ENCODE peak calls at places on chromosomes 2 and 18, in four cellular contexts. M is stimulated activated CD4-positive, alpha-beta T cell treated with anti-CD3 and anti-CD28 coated beads, Interleukin-1b, Interleukin-23, amount 100 ng/mL, for 4 hours; O is activated CD4-positive, alpha-beta T cell treated with anti-CD3 and anti-CD28 coated beads for 48 hours; H is Calu3. L is an unnamed sample.
A peak's percentile ranks its signal among the peaks of the same experiment; 100 is the strongest.

GRCh38 chr2:138476186-138476585 is 25.4 kb upstream of the SPOPL start:
- DNase-seq in M (no peak), O (no peak), H (no peak), L (no peak)

GRCh38 chr2:47264183-47264582 is 109.1 kb upstream of the STPG4 start:
- DNase-seq in M (no peak), O (no peak), H (no peak), L (no peak)

GRCh38 chr2:27781496-27781895 is 10.0 kb downstream of the MRPL33 start:
- DNase-seq in M (no peak), O (no peak), H (no peak), L (no peak)

GRCh38 chr18:33593261-33593660 is 15.2 kb downstream of the ASXL3 start:
- DNase-seq in M (no peak), O (no peak), H (no peak), L (no peak)

GRCh38 chr2:222706616-222707015 is 35.2 kb downstream of the MOGAT1 start:
- DNase-seq in M (no peak), O (no peak), H (no peak), L (no peak)

GRCh38 chr2:144946263-144946662 is 426.3 kb upstream of the ZEB2 start:
- DNase-seq in M (no peak), O (no peak), H (no peak), L (no peak)

GRCh38 chr2:129860088-129860487 is 119.4 kb upstream of the RAB6C start:
- DNase-seq in M (no peak), O (no peak), H (no peak), L (no peak)

GRCh38 chr2:72770879-72771461 is 54.9 kb downstream of the EXOC6B start:
- DNase-seq in M (no peak), O (peak; percentile 63), H (peak; percentile 71), L (peak; percentile 38)

GRCh38 chr18:61669320-61669719 is 223.5 kb downstream of the RNF152 start:
- DNase-seq in M (no peak), O (no peak), H (no peak), L (no peak)

GRCh38 chr2:9336534-9337354 is 86.6 kb downstream of the ITGB1BP1 start:
- DNase-seq in M (no peak), O (peak; percentile 18), H (peak; percentile 75), L (no peak)

GRCh38 chr2:128435576-128436497 is 117.2 kb upstream of the HS6ST1 start:
- DNase-seq in M (no peak), O (no peak), H (no peak), L (no peak)

GRCh38 chr2:18829331-18829902 is 240.0 kb upstream of the NT5C1B start:
- DNase-seq in M (no peak), O (no peak), H (peak; percentile 17), L (no peak)

GRCh38 chr18:12245793-12246135 is 8.4 kb upstream of the CIDEA start:
- DNase-seq in M (no peak), O (no peak), H (no peak), L (no peak)

GRCh38 chr2:148967484-148967883 is 71.0 kb upstream of the LYPD6B start:
- DNase-seq in M (no peak), O (no peak), H (no peak), L (no peak)

GRCh38 chr2:25983735-25984134 is 1.4 kb upstream of the KIF3C start:
- DNase-seq in M (no peak), O (no peak), H (no peak), L (no peak)

GRCh38 chr2:10984418-10985130 is 72.8 kb downstream of the KCNF1 start:
- DNase-seq in M (no peak), O (no peak), H (no peak), L (no peak)

GRCh38 chr18:55404811-55405654 is 183.0 kb downstream of the TCF4 start:
- DNase-seq in M (no peak), O (no peak), H (no peak), L (no peak)

GRCh38 chr2:47346-48218 is 1.3 kb upstream of the FAM110C start:
- DNase-seq in M (no peak), O (no peak), H (peak; percentile 38), L (no peak)

GRCh38 chr2:187640926-187641510 is 86.8 kb upstream of the TFPI start:
- DNase-seq in M (no peak), O (no peak), H (no peak), L (no peak)

GRCh38 chr2:126785236-126785635 is 113.5 kb upstream of the TEX51 start:
- DNase-seq in M (no peak), O (no peak), H (no peak), L (no peak)

GRCh38 chr2:29398384-29399237 is 283.4 kb downstream of the CLIP4 start:
- DNase-seq in M (no peak), O (no peak), H (no peak), L (no peak)

GRCh38 chr2:105100064-105100840 is 62.4 kb downstream of the MRPS9 start:
- DNase-seq in M (no peak), O (no peak), H (no peak), L (no peak)

GRCh38 chr18:3329471-3329870 is 67.5 kb downstream of the MYL12B start:
- DNase-seq in M (no peak), O (no peak), H (no peak), L (no peak)

GRCh38 chr18:24138884-24139616 is at the start of gene CABYR:
- DNase-seq in M (peak; percentile 62), O (peak; percentile 84), H (peak; percentile 89), L (peak; percentile 82)

GRCh38 chr2:232545511-232546375 is 4.6 kb downstream of the TIGD1 start:
- DNase-seq in M (no peak), O (no peak), H (no peak), L (no peak)

GRCh38 chr2:43075054-43075593 is 151.3 kb downstream of the ZFP36L2 start:
- DNase-seq in M (no peak), O (no peak), H (peak; percentile 72), L (no peak)

GRCh38 chr18:11407900-11408299 is 201.5 kb upstream of the SLC35G4 start:
- DNase-seq in M (no peak), O (no peak), H (no peak), L (no peak)

GRCh38 chr2:187453078-187453641 is 5.1 kb upstream of the CALCRL start:
- DNase-seq in M (no peak), O (no peak), H (no peak), L (no peak)

GRCh38 chr2:16246911-16247310 is 306.6 kb downstream of the MYCN start:
- DNase-seq in M (no peak), O (no peak), H (no peak), L (no peak)

GRCh38 chr2:240916571-240917008 is 10.5 kb downstream of the CROCC2 start:
- DNase-seq in M (no peak), O (no peak), H (peak; percentile 50), L (no peak)

GRCh38 chr2:95292623-95293260 is 4.4 kb upstream of the KCNIP3 start:
- DNase-seq in M (no peak), O (no peak), H (no peak), L (no peak)

GRCh38 chr2:154386186-154386585 is 312.3 kb upstream of the KCNJ3 start:
- DNase-seq in M (no peak), O (no peak), H (no peak), L (no peak)

GRCh38 chr2:237231593-237231992 is 145.9 kb downstream of the COPS8 start:
- DNase-seq in M (no peak), O (no peak), H (no peak), L (no peak)

GRCh38 chr2:139622691-139623090 is 842.5 kb upstream of the NXPH2 start:
- DNase-seq in M (no peak), O (no peak), H (no peak), L (no peak)

GRCh38 chr2:155169317-155169716 is 470.8 kb downstream of the KCNJ3 start:
- DNase-seq in M (no peak), O (no peak), H (no peak), L (no peak)

L was measured in activated naive CD8-positive, alpha-beta T cell treated with anti-CD3 and anti-CD28 coated beads for 36 hours.